ENCODE peak calls at places on chromosomes 3 and 15, in six cellular contexts. D is HepG2, A is SK-N-SH, R is GM12878, V is GM12892, W is H1. B is an unnamed sample.

GRCh38 chr15:62977952-62978811 is 64.4 kb upstream of the TPM1 start:
- DNase-seq in D (no peak), A (no peak), R (no peak), V (no peak), W (no peak), B (no peak)

GRCh38 chr15:71323604-71324003 is 208.3 kb downstream of the THSD4 start:
- DNase-seq in D (no peak), A (no peak), R (no peak), V (no peak), W (no peak), B (no peak)

GRCh38 chr3:39279745-39280517 is at the start of gene CX3CR1:
- DNase-seq in D (no peak), A (no peak), R (no peak), V (no peak), W (no peak), B (no peak)

GRCh38 chr15:81299630-81300273 is 24.2 kb downstream of the STARD5 start:
- DNase-seq in D (no peak), A (no peak), R (no peak), V (no peak), W (no peak), B (no peak)

GRCh38 chr3:150055332-150055731 is 84.6 kb upstream of the PFN2 start:
- DNase-seq in D (no peak), A (no peak), R (no peak), V (no peak), W (no peak), B (no peak)

GRCh38 chr3:195080125-195080524 is 190.8 kb downstream of the XXYLT1 start:
- DNase-seq in D (no peak), A (no peak), R (no peak), V (no peak), W (no peak), B (peak)

GRCh38 chr15:98745650-98746374 is 97.5 kb downstream of the IGF1R start:
- DNase-seq in D (no peak), A (no peak), R (no peak), V (no peak), W (no peak), B (no peak)

GRCh38 chr3:12782172-12782815 is 14.2 kb upstream of the CAND2 start:
- DNase-seq in D (no peak), A (no peak), R (no peak), V (no peak), W (no peak), B (no peak)

GRCh38 chr15:69491051-69491505 is 38.5 kb downstream of the RPLP1 start:
- DNase-seq in D (no peak), A (no peak), R (no peak), V (no peak), W (no peak), B (no peak)

GRCh38 chr15:65653341-65653740 is 31.6 kb downstream of the SLC24A1 start:
- DNase-seq in D (no peak), A (no peak), R (no peak), V (no peak), W (no peak), B (no peak)

GRCh38 chr3:140711719-140712086 is 33.8 kb downstream of the TRIM42 start:
- DNase-seq in D (no peak), A (no peak), R (no peak), V (no peak), W (no peak), B (no peak)

GRCh38 chr15:50109086-50109987 is 9.7 kb downstream of the ATP8B4 start:
- DNase-seq in D (no peak), A (no peak), R (no peak), V (no peak), W (no peak), B (no peak)

GRCh38 chr3:156687023-156687422 is 12.6 kb downstream of the TIPARP start:
- DNase-seq in D (no peak), A (no peak), R (no peak), V (no peak), W (no peak), B (no peak)

GRCh38 chr3:129745253-129745652 is 138.8 kb upstream of the PLXND1 start:
- DNase-seq in D (no peak), A (no peak), R (no peak), V (no peak), W (no peak), B (no peak)

GRCh38 chr3:134477938-134478337 is 7.8 kb downstream of the ANAPC13 start:
- DNase-seq in D (no peak), A (no peak), R (no peak), V (no peak), W (no peak), B (no peak)

GRCh38 chr3:161310649-161311423 is 60.5 kb downstream of the SPTSSB start:
- DNase-seq in D (no peak), A (no peak), R (peak), V (peak), W (no peak), B (no peak)

GRCh38 chr3:56795097-56795806 is 6.5 kb downstream of the ARHGEF3 start:
- DNase-seq in D (no peak), A (no peak), R (no peak), V (no peak), W (no peak), B (no peak)

GRCh38 chr3:128492353-128493220 is at the start of gene GATA2:
- DNase-seq in D (no peak), A (no peak), R (no peak), V (no peak), W (peak), B (no peak)

GRCh38 chr15:44532689-44533088 is 4.3 kb upstream of the EIF3J start:
- DNase-seq in D (no peak), A (no peak), R (no peak), V (no peak), W (no peak), B (no peak)

GRCh38 chr3:32495609-32496008 is 7.0 kb downstream of the CMTM6 start:
- DNase-seq in D (no peak), A (no peak), R (no peak), V (no peak), W (no peak), B (no peak)

GRCh38 chr3:65400893-65401292 is 637.8 kb downstream of the MAGI1 start:
- DNase-seq in D (no peak), A (no peak), R (no peak), V (no peak), W (no peak), B (no peak)

GRCh38 chr3:65402597-65402996 is 636.1 kb downstream of the MAGI1 start:
- DNase-seq in D (no peak), A (no peak), R (no peak), V (no peak), W (no peak), B (no peak)

GRCh38 chr3:65401359-65401810 is 637.3 kb downstream of the MAGI1 start:
- DNase-seq in D (no peak), A (no peak), R (no peak), V (no peak), W (no peak), B (no peak)

GRCh38 chr3:65398953-65399352 is 639.8 kb downstream of the MAGI1 start:
- DNase-seq in D (no peak), A (no peak), R (no peak), V (no peak), W (no peak), B (no peak)
- TF ChIP-seq TAF1 in D (no peak), A (no peak), R (no peak), V (no peak), W (no peak), B (no peak)

GRCh38 chr3:45606991-45607712 is 12.6 kb downstream of the LIMD1 start:
- DNase-seq in D (no peak), A (no peak), R (no peak), V (no peak), W (no peak), B (no peak)
- TF ChIP-seq TAF1 in D (no peak), A (no peak), R (no peak), V (no peak), W (no peak), B (no peak)

GRCh38 chr3:46693897-46694235 is 387 bp upstream of the ALS2CL start:
- DNase-seq in D (no peak), A (no peak), R (no peak), V (peak), W (peak), B (no peak)
- TF ChIP-seq TAF1 in D (no peak), A (no peak), R (no peak), V (no peak), W (no peak), B (no peak)

GRCh38 chr3:100760377-100760776 is 51.1 kb downstream of the TFG start:
- DNase-seq in D (no peak), A (no peak), R (no peak), V (no peak), W (no peak), B (no peak)

GRCh38 chr3:100765437-100765975 is 56.2 kb downstream of the TFG start:
- DNase-seq in D (no peak), A (no peak), R (no peak), V (no peak), W (no peak), B (no peak)

GRCh38 chr3:100761951-100762350 is 52.7 kb downstream of the TFG start:
- DNase-seq in D (no peak), A (no peak), R (no peak), V (no peak), W (no peak), B (no peak)

GRCh38 chr3:100759162-100759561 is 49.9 kb downstream of the TFG start:
- DNase-seq in D (no peak), A (no peak), R (no peak), V (no peak), W (no peak), B (no peak)

GRCh38 chr3:100761211-100761921 is 52.1 kb downstream of the TFG start:
- DNase-seq in D (peak), A (peak), R (no peak), V (peak), W (no peak), B (peak)
- TF ChIP-seq TAF1 in D (no peak), A (no peak), R (no peak), V (no peak), W (no peak), B (no peak)

DNA sequence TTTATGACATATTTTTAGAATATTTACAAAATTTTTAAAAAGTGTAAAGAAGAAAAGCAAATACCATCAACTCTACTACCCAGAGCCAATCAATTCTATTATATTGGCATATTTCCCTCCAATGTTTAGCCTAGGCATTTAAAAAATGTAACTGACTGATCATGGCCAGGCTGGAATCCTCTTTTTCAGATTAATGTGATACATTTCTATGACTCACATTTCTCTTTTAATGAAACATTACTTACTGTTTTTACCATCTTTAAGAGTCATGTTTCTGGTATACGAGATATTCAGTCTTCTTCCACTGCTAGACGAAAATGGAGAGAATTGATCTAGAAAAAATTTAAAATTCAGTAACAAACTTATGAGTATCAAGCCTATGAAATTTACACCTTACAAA is 53.4 kb upstream of the DCUN1D1 start:
- DNase-seq in D (no peak), A (no peak), R (no peak), V (no peak), W (no peak), B (no peak)
- TF ChIP-seq TAF1 in D (no peak), A (no peak), R (no peak), V (no peak), W (no peak), B (no peak)

GRCh38 chr15:89406218-89406716 is 71.6 kb upstream of the POLG start:
- DNase-seq in D (no peak), A (no peak), R (no peak), V (no peak), W (no peak), B (no peak)

GRCh38 chr15:89409184-89409992 is 74.8 kb upstream of the POLG start:
- DNase-seq in D (no peak), A (no peak), R (no peak), V (no peak), W (no peak), B (no peak)

GRCh38 chr15:89408512-89409183 is 74.0 kb upstream of the POLG start:
- DNase-seq in D (no peak), A (no peak), R (no peak), V (no peak), W (no peak), B (no peak)

GRCh38 chr15:89404023-89404422 is 69.4 kb upstream of the POLG start:
- DNase-seq in D (no peak), A (no peak), R (no peak), V (no peak), W (no peak), B (no peak)

GRCh38 chr15:89406756-89407650 is 72.4 kb upstream of the POLG start:
- DNase-seq in D (no peak), A (no peak), R (no peak), V (no peak), W (no peak), B (no peak)
- TF ChIP-seq TAF1 in D (no peak), A (no peak), R (no peak), V (no peak), W (no peak), B (no peak)